ENCODE peak calls at places on chromosomes 11 and 22, in nine cellular contexts. B is NCI-H2081; K is progenitor cell of endocrine pancreas; L is activated naive CD4-positive, alpha-beta T cell treated with anti-CD3 and anti-CD28 coated beads for 36 hours; E is brain microvascular endothelial cell; C is iPS DF 19.7; A is pancreas; I is HFFc6; F is germinal center. P is an unnamed sample.

GRCh38 chr11:36312593-36312990 is 16.5 kb downstream of the PRR5L start:
- DNase-seq in A (no peak), L (no peak), K (no peak), B (no peak), C (no peak), E (peak; percentile 79), F (no peak), I (peak; percentile 66), P (no peak)

GRCh38 chr11:123544631-123545375 is 109.6 kb downstream of the SCN3B start:
- DNase-seq in C (no peak), F (no peak), B (no peak), A (no peak), L (no peak), E (no peak), I (no peak), K (no peak), P (no peak)

GRCh38 chr11:48307760-48308386 is 1.9 kb downstream of the OR4S1 start:
- DNase-seq in B (peak; percentile 30), F (peak; percentile 34), A (peak; percentile 63), C (no peak), L (peak; percentile 87), I (peak; percentile 50), K (peak; percentile 16), E (peak; percentile 59), P (peak; percentile 31)

GRCh38 chr11:34264266-34265110 is 93.3 kb downstream of the ABTB2 start:
- DNase-seq in C (no peak), I (no peak), A (no peak), F (no peak), E (no peak), L (no peak), K (no peak), B (no peak), P (no peak)

GRCh38 chr11:9092846-9093778 is 1.7 kb upstream of the SCUBE2 start:
- DNase-seq in B (peak; percentile 51), K (no peak), C (no peak), A (no peak), I (no peak), E (no peak), L (no peak), F (no peak), P (no peak)

GRCh38 chr11:122422707-122423106 is 232.8 kb upstream of the UBASH3B start:
- DNase-seq in K (no peak), C (no peak), E (no peak), F (no peak), L (no peak), I (peak; percentile 35), A (no peak), B (no peak), P (no peak)

GRCh38 chr22:23305922-23306374 is 125.6 kb downstream of the BCR start:
- DNase-seq in B (peak; percentile 32), E (peak; percentile 89), C (no peak), I (peak; percentile 75), L (no peak), K (no peak), A (no peak), F (no peak), P (no peak)

GRCh38 chr11:116853461-116854073 is 16.1 kb upstream of the APOA1 start:
- DNase-seq in B (peak; percentile 34), E (peak; percentile 88), K (no peak), C (no peak), I (peak; percentile 99), A (no peak), F (peak; percentile 72), L (peak; percentile 80), P (peak; percentile 66)

GRCh38 chr11:64284962-64285884 is at the start of gene GPR137:
- DNase-seq in L (peak; percentile 87), F (peak; percentile 94), C (no peak), B (peak; percentile 81), K (peak; percentile 84), A (peak; percentile 90), E (peak; percentile 40), I (peak; percentile 48), P (peak; percentile 87)

GRCh38 chr11:17740649-17741235 is 6.2 kb downstream of the KCNC1 start:
- DNase-seq in E (no peak), C (no peak), L (no peak), A (no peak), K (no peak), I (no peak), B (no peak), F (no peak), P (no peak)

GRCh38 chr11:32597914-32598313 is 14.3 kb downstream of the EIF3M start:
- DNase-seq in A (no peak), L (no peak), I (no peak), K (no peak), E (no peak), C (no peak), B (no peak), F (no peak), P (no peak)

GRCh38 chr11:12532580-12532979 is 141.6 kb upstream of the TEAD1 start:
- DNase-seq in I (no peak), B (no peak), C (no peak), A (no peak), E (no peak), K (no peak), L (no peak), F (no peak), P (no peak)

GRCh38 chr11:65555693-65556231 is 2.4 kb downstream of the LTBP3 start:
- DNase-seq in I (peak; percentile 82), F (no peak), A (no peak), C (no peak), E (peak; percentile 76), B (no peak), K (no peak), L (no peak), P (peak; percentile 92)

GRCh38 chr11:35683728-35684339 is 21.3 kb downstream of the TRIM44 start:
- DNase-seq in I (peak; percentile 2), L (no peak), K (no peak), A (no peak), F (no peak), C (no peak), E (no peak), B (no peak), P (no peak)

GRCh38 chr11:117221775-117222517 is 9.9 kb downstream of the PCSK7 start:
- DNase-seq in K (no peak), L (no peak), F (no peak), C (no peak), I (peak; percentile 52), E (no peak), A (peak; percentile 46), B (peak; percentile 86), P (no peak)

GRCh38 chr11:126140106-126140931 is 71.1 kb downstream of the RPUSD4 start:
- DNase-seq in K (no peak), F (no peak), A (no peak), C (no peak), I (no peak), E (no peak), B (peak; percentile 60), L (no peak), P (no peak)

GRCh38 chr11:18012314-18012905 is 437 bp downstream of the SERGEF start:
- DNase-seq in C (no peak), A (peak; percentile 36), I (no peak), L (peak; percentile 25), B (peak; percentile 43), E (no peak), K (peak; percentile 18), F (peak; percentile 24), P (no peak)

GRCh38 chr22:32574397-32574796 is 99.8 kb downstream of the FBXO7 start:
- DNase-seq in E (no peak), K (no peak), I (no peak), B (no peak), A (no peak), C (no peak), F (no peak), L (no peak), P (no peak)

GRCh38 chr11:69385832-69386415 is 92.0 kb downstream of the MYEOV start:
- DNase-seq in L (no peak), E (no peak), I (no peak), B (no peak), F (no peak), K (no peak), A (no peak), C (no peak), P (no peak)

GRCh38 chr11:44136176-44136945 is 40.9 kb downstream of the EXT2 start:
- DNase-seq in L (no peak), I (no peak), F (no peak), B (no peak), K (no peak), C (no peak), A (no peak), E (no peak), P (no peak)

GRCh38 chr11:4467043-4467442 is 15.4 kb upstream of the OR52K1 start:
- DNase-seq in A (no peak), F (no peak), E (no peak), K (no peak), L (no peak), B (no peak), C (no peak), I (no peak), P (no peak)

GRCh38 chr11:130204703-130205095 is 45.1 kb downstream of the ST14 start:
- DNase-seq in I (no peak), F (no peak), L (no peak), A (no peak), E (no peak), B (no peak), K (no peak), C (no peak), P (no peak)

GRCh38 chr11:64852804-64853520 is 8.5 kb upstream of the CDC42BPG start:
- DNase-seq in E (no peak), B (no peak), I (no peak), L (peak; percentile 35), F (no peak), C (no peak), A (no peak), K (no peak), P (no peak)

GRCh38 chr11:2693271-2693833 is 6.4 kb downstream of the KCNQ1OT1 start:
- DNase-seq in A (no peak), B (peak; percentile 29), K (no peak), E (no peak), I (no peak), C (peak; percentile 97), L (no peak), F (no peak), P (no peak)

GRCh38 chr11:78417175-78417887 is at the start of gene GAB2:
- DNase-seq in C (no peak), K (peak; percentile 49), B (peak; percentile 53), A (peak; percentile 50), E (no peak), F (peak; percentile 17), L (peak; percentile 14), I (no peak), P (no peak)

GRCh38 chr11:130206141-130206540 is 46.6 kb downstream of the ST14 start:
- DNase-seq in F (no peak), A (no peak), L (no peak), E (no peak), K (no peak), I (no peak), B (no peak), C (no peak), P (no peak)

GRCh38 chr11:37409124-37409523 is 811.1 kb upstream of the RAG2 start:
- DNase-seq in B (no peak), I (no peak), C (no peak), L (no peak), K (no peak), E (no peak), A (no peak), F (no peak), P (no peak)

GRCh38 chr11:27120211-27120610 is 79.6 kb downstream of the BBOX1 start:
- DNase-seq in L (no peak), A (no peak), C (no peak), B (no peak), E (no peak), K (no peak), F (no peak), I (peak; percentile 9), P (no peak)

GRCh38 chr11:74319139-74319538 is 7.7 kb upstream of the P4HA3 start:
- DNase-seq in A (no peak), C (no peak), E (peak; percentile 87), F (no peak), L (no peak), K (no peak), I (peak; percentile 93), B (no peak), P (peak; percentile 57)

GRCh38 chr22:49827853-49828598 is at the start of gene BRD1:
- DNase-seq in C (no peak), K (no peak), A (peak; percentile 57), E (peak; percentile 8), L (peak; percentile 35), B (peak; percentile 66), F (peak; percentile 57), I (peak; percentile 28), P (no peak)

GRCh38 chr11:62727007-62727832 is at the start of gene HNRNPUL2:
- DNase-seq in C (peak; percentile 92), A (peak; percentile 98), B (peak; percentile 99), I (peak; percentile 98), E (peak; percentile 96), K (peak; percentile 97), F (peak; percentile 98), L (peak; percentile 99), P (peak; percentile 96)